ENCODE peak calls at places on chromosome 13, in six cellular contexts. X is CD8-positive, alpha-beta T cell; O is upper lobe of left lung; I is AG10803; C is AG04449; U is Jurkat, Clone E6-1. R is an unnamed sample.

GRCh38 chr13:20227730-20228129 is 4.4 kb downstream of the GJB6 start:
- DNase-seq in O (no peak), X (no peak), C (no peak), I (no peak), U (no peak), R (no peak)

GRCh38 chr13:27177852-27178251 is 6.2 kb upstream of the USP12 start:
- DNase-seq in C (no peak), I (no peak), U (no peak), O (no peak), X (no peak), R (no peak)

GRCh38 chr13:51590966-51591627 is 6.8 kb downstream of the WDFY2 start:
- DNase-seq in O (no peak), C (peak; percentile 94), U (no peak), X (no peak), I (peak; percentile 99), R (peak; percentile 50)

GRCh38 chr13:105207586-105208293 is 1327.7 kb downstream of the EFNB2 start:
- DNase-seq in U (no peak), X (no peak), I (no peak), O (no peak), C (no peak), R (no peak)

GRCh38 chr13:71312923-71313322 is 554.1 kb downstream of the DACH1 start:
- DNase-seq in I (no peak), C (no peak), X (no peak), U (no peak), O (no peak), R (no peak)

GRCh38 chr13:29702912-29703351 is 107.4 kb upstream of the SLC7A1 start:
- DNase-seq in I (peak; percentile 93), X (no peak), O (no peak), U (no peak), C (peak; percentile 72), R (no peak)

GRCh38 chr13:98957731-98958442 is 20.0 kb downstream of the DOCK9 start:
- DNase-seq in X (no peak), U (no peak), C (no peak), O (peak; percentile 27), I (no peak), R (no peak)

GRCh38 chr13:91245283-91245682 is 102.2 kb upstream of the MIR17HG start:
- DNase-seq in X (no peak), U (no peak), I (no peak), C (no peak), O (no peak), R (no peak)

GRCh38 chr13:40774672-40775071 is 3.7 kb upstream of the MRPS31 start:
- DNase-seq in C (no peak), X (no peak), O (no peak), U (no peak), I (no peak), R (no peak)

GRCh38 chr13:94704347-94705080 is 7.8 kb downstream of the SOX21 start:
- DNase-seq in O (peak; percentile 31), X (no peak), U (no peak), C (no peak), I (no peak), R (no peak)

GRCh38 chr13:31781064-31781463 is 41.7 kb downstream of the RXFP2 start:
- DNase-seq in O (no peak), X (no peak), U (no peak), I (peak; percentile 39), C (no peak), R (no peak)

GRCh38 chr13:99062593-99062992 is 84.7 kb upstream of the DOCK9 start:
- DNase-seq in C (no peak), U (no peak), I (peak; percentile 49), O (no peak), X (no peak), R (no peak)

GRCh38 chr13:65677906-65678305 is 1552.2 kb downstream of the PCDH9 start:
- DNase-seq in X (no peak), C (no peak), I (peak; percentile 10), U (no peak), O (no peak), R (no peak)

GRCh38 chr13:100131863-100132574 is 43.1 kb downstream of the PCCA start:
- DNase-seq in C (peak; percentile 41), U (no peak), X (no peak), O (no peak), I (peak; percentile 88), R (no peak)

GRCh38 chr13:113863511-113864302 is at the start of gene GAS6:
- DNase-seq in X (no peak), C (no peak), I (peak; percentile 70), O (peak; percentile 94), U (no peak), R (peak; percentile 68)

GRCh38 chr13:80251403-80251802 is 89.5 kb downstream of the SPRY2 start:
- DNase-seq in I (peak; percentile 23), O (no peak), C (no peak), U (no peak), X (no peak), R (no peak)
- H3K4me3 ChIP-seq in I (no peak overlapping the region), O (no peak overlapping the region), C (no peak overlapping the region), U (no peak overlapping the region), X (no peak overlapping the region), R (no peak overlapping the region)

DNA sequence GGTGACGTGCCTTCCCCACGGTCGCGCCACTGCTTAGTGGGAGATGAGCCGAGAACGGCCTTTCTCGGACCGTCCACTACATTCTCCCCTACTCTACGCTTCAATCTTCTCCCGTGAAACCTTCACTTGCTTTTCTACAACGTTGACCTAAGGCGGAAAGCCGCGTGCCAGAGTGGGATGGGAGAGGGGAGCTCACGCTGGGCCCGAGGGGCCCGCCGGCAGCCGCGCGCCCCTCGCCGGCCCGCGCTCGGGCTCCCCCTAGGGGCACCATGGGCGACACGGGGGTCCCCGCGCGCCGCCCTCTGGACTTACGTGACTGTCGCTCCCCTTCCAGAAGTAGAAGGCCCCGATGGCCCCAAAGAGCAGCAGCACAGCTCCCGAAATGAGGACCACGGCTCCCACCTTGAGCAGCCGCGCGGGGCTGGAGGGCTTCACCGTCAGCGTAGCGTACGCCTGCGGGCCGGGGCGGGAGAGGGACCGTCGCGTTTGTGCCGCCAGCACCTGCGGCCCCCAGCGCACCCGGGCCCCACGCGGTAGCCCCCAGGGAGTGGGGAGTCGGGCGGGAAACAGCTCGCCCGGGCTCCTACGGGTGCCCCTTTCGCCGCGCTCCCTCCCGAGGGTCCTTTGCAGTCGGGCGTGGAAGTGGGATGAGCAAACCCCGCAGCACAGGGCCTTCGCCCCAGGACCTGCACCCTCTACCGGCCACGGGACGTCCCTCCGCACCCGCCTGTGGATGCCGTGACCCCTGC is 727 bp downstream of the CNMD start:
- DNase-seq in C (no peak), I (no peak), X (peak; percentile 24), O (peak; percentile 86), U (no peak), R (no peak)
- H3K4me3 ChIP-seq in C (peak overlapping the region; percentile 25), I (no peak overlapping the region), X (peak overlapping the region; percentile 35), O (no peak overlapping the region), U (peak overlapping the region; percentile 9), R (no peak overlapping the region)

GRCh38 chr13:48574036-48574796 is 41.3 kb upstream of the RCBTB2 start:
- DNase-seq in X (no peak), U (no peak), C (no peak), I (no peak), O (no peak), R (no peak)

GRCh38 chr13:48573213-48573612 is 40.3 kb upstream of the RCBTB2 start:
- DNase-seq in O (no peak), C (no peak), I (no peak), U (no peak), X (no peak), R (no peak)

GRCh38 chr13:48570225-48570828 is 37.4 kb upstream of the RCBTB2 start:
- DNase-seq in I (no peak), O (no peak), U (no peak), X (no peak), C (no peak), R (no peak)

GRCh38 chr13:48567521-48568331 is 34.8 kb upstream of the RCBTB2 start:
- DNase-seq in I (peak; percentile 38), X (no peak), U (no peak), O (no peak), C (no peak), R (no peak)

DNA sequence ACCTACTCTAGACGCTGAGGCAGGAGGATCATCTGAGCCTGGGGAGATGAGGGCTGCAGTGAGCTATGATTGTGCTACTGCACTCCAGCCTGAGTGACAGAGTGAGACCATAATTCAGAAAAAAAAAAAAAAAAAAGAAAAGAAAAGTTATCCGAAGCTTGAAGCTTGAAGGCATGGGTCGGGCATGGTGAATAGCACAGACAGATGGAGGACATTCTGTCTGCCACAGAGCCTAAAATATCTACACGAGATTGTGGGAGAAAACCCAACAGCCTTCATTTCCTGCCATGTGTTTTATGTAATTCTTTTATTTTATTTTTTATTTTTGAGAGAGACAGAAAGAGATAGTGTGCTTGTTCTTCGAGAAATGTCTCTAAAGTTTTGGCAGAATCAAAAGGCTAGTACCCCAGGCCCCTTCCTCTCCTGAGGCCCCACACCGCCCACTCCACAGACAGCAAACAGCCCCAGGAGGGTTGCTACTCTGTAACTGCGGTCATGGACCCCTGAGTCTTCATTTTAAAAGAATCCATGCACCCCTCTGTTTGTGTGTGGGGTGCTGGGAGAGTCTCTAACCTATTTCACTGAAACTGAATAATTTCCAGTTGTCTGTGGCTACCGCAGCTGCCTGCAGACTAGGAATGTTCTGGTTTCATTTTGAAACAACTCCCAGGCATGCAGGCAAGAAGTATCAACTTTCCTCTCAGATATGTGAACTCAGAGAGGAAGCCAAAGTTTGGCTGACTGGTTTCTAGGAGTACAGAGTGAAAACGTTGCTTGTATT is 38.4 kb upstream of the RCBTB2 start:
- DNase-seq in O (no peak), X (no peak), U (peak; percentile 53), C (peak; percentile 51), I (peak; percentile 82), R (no peak)
- H3K4me3 ChIP-seq in O (no peak overlapping the region), X (no peak overlapping the region), U (peak overlapping the region; percentile 10), C (peak overlapping the region; percentile 24), I (peak overlapping the region; percentile 39), R (no peak overlapping the region)

GRCh38 chr13:112711528-112712265 is 21.9 kb downstream of the ATP11A start:
- DNase-seq in I (peak; percentile 98), C (peak; percentile 84), U (no peak), O (peak; percentile 73), X (no peak), R (peak; percentile 85)

GRCh38 chr13:112712451-112712881 is 22.6 kb downstream of the ATP11A start:
- DNase-seq in X (no peak), I (no peak), U (no peak), O (peak; percentile 55), C (no peak), R (no peak)

GRCh38 chr13:112708560-112709240 is 18.9 kb downstream of the ATP11A start:
- DNase-seq in U (no peak), C (no peak), O (no peak), X (no peak), I (no peak), R (no peak)

GRCh38 chr13:112709825-112710783 is 20.3 kb downstream of the ATP11A start:
- DNase-seq in O (peak; percentile 58), X (no peak), C (no peak), I (no peak), U (no peak), R (no peak)

DNA sequence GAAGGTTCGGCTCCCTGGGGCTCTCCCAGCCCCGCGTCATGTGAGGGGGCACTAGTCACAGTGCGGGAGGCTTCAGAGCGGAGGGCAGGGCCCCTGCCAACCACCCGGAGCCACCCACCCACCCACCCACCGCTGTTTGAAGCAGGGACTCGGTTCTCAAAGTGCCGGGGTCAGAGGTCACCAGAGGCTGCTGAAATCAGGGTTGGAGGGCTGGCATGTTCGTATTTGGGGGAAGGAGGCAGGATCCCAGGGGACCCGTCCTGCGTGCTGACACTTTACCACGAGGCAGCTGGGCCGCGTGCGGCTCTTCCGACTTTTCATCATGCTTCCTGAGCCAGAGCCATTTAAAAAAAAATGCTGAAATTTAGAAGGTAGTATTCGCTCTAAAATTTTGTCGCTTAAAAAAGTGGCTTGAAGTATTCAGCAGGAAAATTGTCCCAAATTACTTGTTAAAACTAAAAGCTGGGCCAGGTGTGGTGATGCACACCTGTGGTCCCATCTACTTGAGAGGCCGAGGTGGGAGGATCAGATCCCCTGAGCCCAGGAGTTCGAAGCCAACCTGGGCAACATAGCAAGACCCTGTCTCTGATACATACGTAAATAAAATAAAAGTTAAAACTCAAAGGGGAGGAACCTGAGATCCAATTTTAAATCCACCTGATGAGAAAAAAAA is 21.2 kb downstream of the ATP11A start:
- DNase-seq in U (no peak), C (no peak), X (no peak), I (no peak), O (no peak), R (no peak)
- H3K4me3 ChIP-seq in U (no peak overlapping the region), C (peak overlapping the region; percentile 39), X (no peak overlapping the region), I (peak overlapping the region; percentile 54), O (no peak overlapping the region), R (no peak overlapping the region)